ENCODE peak calls at places on chromosomes 12 and 14, in six cellular contexts. N is GM03348, R is astrocyte of the cerebellum, B is GM23338, O is iris pigment epithelial cell, A is Peyer's patch. K is an unnamed sample.

GRCh38 chr14:70873627-70874026 is 33.6 kb upstream of the PCNX1 start:
- DNase-seq in B (no peak), R (no peak), N (no peak), A (no peak), O (no peak), K (no peak)

GRCh38 chr14:54127526-54127925 is 170.9 kb upstream of the BMP4 start:
- DNase-seq in B (no peak), O (peak; percentile 49), A (no peak), N (no peak), R (no peak), K (no peak)

GRCh38 chr14:102875652-102876051 is 46.8 kb upstream of the AMN start:
- DNase-seq in A (no peak), O (no peak), N (no peak), B (no peak), R (no peak), K (no peak)

GRCh38 chr14:80003138-80003537 is 208.2 kb downstream of the DIO2 start:
- DNase-seq in R (no peak), B (no peak), O (peak; percentile 70), N (no peak), A (no peak), K (peak; percentile 15)

GRCh38 chr14:73567951-73568885 is 795 bp upstream of the ACOT2 start:
- DNase-seq in N (peak; percentile 28), B (no peak), O (peak; percentile 52), R (no peak), A (no peak), K (peak; percentile 30)

GRCh38 chr14:91361236-91361811 is 56.3 kb downstream of the CCDC88C start:
- DNase-seq in O (peak; percentile 95), B (no peak), A (no peak), N (no peak), R (no peak), K (peak; percentile 96)

GRCh38 chr14:44149597-44149996 is 357.5 kb downstream of the FSCB start:
- DNase-seq in A (no peak), R (no peak), O (no peak), N (no peak), B (peak; percentile 91), K (peak; percentile 43)

GRCh38 chr12:1939745-1940607 is 21.5 kb upstream of the CACNA2D4 start:
- DNase-seq in A (peak; percentile 87), N (peak; percentile 90), O (peak; percentile 73), R (peak; percentile 76), B (peak; percentile 82), K (peak; percentile 79)

GRCh38 chr12:80593766-80594165 is 113.7 kb upstream of the MYF6 start:
- DNase-seq in A (no peak), B (peak; percentile 8), O (peak; percentile 83), R (peak; percentile 80), N (peak; percentile 59), K (no peak)

GRCh38 chr12:79674629-79675028 is 16.1 kb downstream of the PAWR start:
- DNase-seq in R (peak; percentile 42), A (no peak), O (peak; percentile 75), N (peak; percentile 21), B (no peak), K (peak; percentile 82)

GRCh38 chr14:104143521-104144452 is 5.4 kb downstream of the KIF26A start:
- DNase-seq in A (no peak), N (no peak), R (no peak), O (no peak), B (no peak), K (no peak)

GRCh38 chr12:89936631-89937030 is 228.0 kb upstream of the ATP2B1 start:
- DNase-seq in R (no peak), A (no peak), B (no peak), O (no peak), N (no peak), K (no peak)

GRCh38 chr12:92075425-92075891 is 70.2 kb downstream of the BTG1 start:
- DNase-seq in N (peak; percentile 60), A (no peak), B (no peak), R (no peak), O (peak; percentile 90), K (peak; percentile 63)